ENCODE peak calls at places on chromosomes 4 and X, in six cellular contexts. B, H, Y, A, D and G are unnamed samples.

GRCh38 chrX:2385224-2385623 is 115.6 kb downstream of the DHRSX start:
- DNase-seq in H (no peak), D (peak; percentile 83), Y (no peak), B (no peak), A (no peak), G (peak; percentile 39)

GRCh38 chr4:106365613-106366012 is 3.0 kb downstream of the GIMD1 start:
- DNase-seq in B (no peak), D (peak; percentile 92), Y (no peak), H (no peak), A (peak; percentile 65), G (peak; percentile 83)

GRCh38 chrX:15465896-15466651 is 27.1 kb downstream of the PIR start:
- DNase-seq in B (no peak), D (peak; percentile 70), Y (peak; percentile 3), H (peak; percentile 67), A (no peak), G (peak; percentile 16)

GRCh38 chr4:181688416-181688815 is 554.8 kb upstream of the TENM3 start:
- DNase-seq in B (no peak), Y (no peak), A (no peak), D (peak; percentile 69), H (no peak), G (peak; percentile 43)

GRCh38 chr4:93658443-93658842 is 170.1 kb upstream of the ATOH1 start:
- DNase-seq in B (no peak), Y (no peak), D (no peak), H (no peak), A (no peak), G (no peak)

GRCh38 chr4:98851806-98852205 is 77.1 kb downstream of the EIF4E start:
- DNase-seq in Y (no peak), A (no peak), B (no peak), H (no peak), D (no peak), G (peak; percentile 36)

GRCh38 chrX:153245288-153245731 is 66.2 kb downstream of the MAGEA1 start:
- DNase-seq in B (no peak), Y (no peak), A (peak; percentile 29), D (no peak), H (no peak), G (peak; percentile 13)

GRCh38 chrX:34365482-34365881 is 233.4 kb upstream of the FAM47A start:
- DNase-seq in Y (peak; percentile 29), D (peak; percentile 38), A (peak; percentile 43), B (no peak), H (no peak), G (peak; percentile 59)

GRCh38 chrX:55450259-55450658 is 1.7 kb upstream of the MAGEH1 start:
- DNase-seq in B (no peak), A (peak; percentile 16), Y (no peak), D (peak; percentile 28), H (no peak), G (peak; percentile 0)

GRCh38 chrX:105375816-105376215 is 155.3 kb upstream of the TEX13A start:
- DNase-seq in Y (no peak), B (no peak), H (no peak), A (no peak), D (peak; percentile 75), G (peak; percentile 64)

GRCh38 chr4:155745984-155746383 is 12.8 kb upstream of the GUCY1B1 start:
- DNase-seq in D (peak; percentile 88), H (no peak), Y (peak; percentile 33), A (peak; percentile 9), B (no peak), G (no peak)

GRCh38 chr4:158411180-158411721 is 110.4 kb upstream of the RXFP1 start:
- DNase-seq in D (peak; percentile 10), B (no peak), Y (no peak), A (no peak), H (no peak), G (peak; percentile 52)

GRCh38 chr4:158410272-158410671 is 111.4 kb upstream of the RXFP1 start:
- DNase-seq in D (peak; percentile 55), Y (no peak), H (no peak), A (no peak), B (no peak), G (peak; percentile 44)
- TF ChIP-seq CTCF in D (peak; percentile 29), Y (no peak), H (peak; percentile 29), A (peak; percentile 9), B (no peak), G (no peak)

GRCh38 chr4:6334203-6334887 is 64.7 kb downstream of the WFS1 start:
- DNase-seq in Y (no peak), D (no peak), A (no peak), H (no peak), B (no peak), G (no peak)
- TF ChIP-seq CTCF in Y (no peak), D (no peak), A (no peak), H (no peak), B (no peak), G (no peak)

GRCh38 chr4:169268951-169269781 is 1.6 kb downstream of the SH3RF1 start:
- DNase-seq in Y (peak; percentile 29), A (peak; percentile 54), B (no peak), H (peak; percentile 42), D (peak; percentile 87), G (peak; percentile 60)

GRCh38 chr4:169272265-169272886 is 1.6 kb upstream of the SH3RF1 start:
- DNase-seq in B (no peak), H (no peak), A (no peak), D (peak; percentile 63), Y (no peak), G (no peak)

GRCh38 chr4:169270810-169271691 is at the start of gene SH3RF1:
- DNase-seq in H (peak; percentile 83), B (peak; percentile 74), D (peak; percentile 72), A (peak; percentile 92), Y (peak; percentile 83), G (peak; percentile 89)

GRCh38 chr4:169271692-169272007 is 894 bp upstream of the SH3RF1 start:
- DNase-seq in A (no peak), H (no peak), Y (no peak), B (no peak), D (no peak), G (no peak)

GRCh38 chr4:169270156-169270809 is 473 bp downstream of the SH3RF1 start:
- DNase-seq in B (peak; percentile 54), H (peak; percentile 82), D (no peak), Y (peak; percentile 45), A (peak; percentile 78), G (peak; percentile 54)
- TF ChIP-seq CTCF in B (peak; percentile 23), H (peak; percentile 8), D (no peak), Y (no peak), A (peak; percentile 26), G (no peak)

DNA sequence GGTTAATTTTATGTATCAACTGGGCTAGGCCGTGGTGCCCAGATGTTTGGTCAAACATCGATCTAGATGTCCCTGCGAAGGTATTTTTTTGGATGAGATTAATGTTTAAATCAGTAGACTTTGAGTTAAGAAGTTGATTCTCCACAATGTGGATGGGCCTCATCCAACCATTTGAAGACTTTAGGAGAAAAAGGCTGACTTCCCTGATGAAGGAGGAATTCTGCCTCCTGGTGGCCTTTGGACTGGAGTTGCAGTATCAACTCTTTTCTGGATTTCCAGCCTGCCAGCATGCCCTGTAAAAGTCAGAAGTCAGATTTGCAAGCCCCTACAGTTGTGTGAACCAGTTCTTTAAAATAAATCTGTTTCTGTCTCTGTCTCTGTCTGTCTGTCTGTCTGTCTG is 91.4 kb downstream of the STK32B start:
- DNase-seq in D (peak; percentile 59), B (no peak), H (peak; percentile 56), A (peak; percentile 63), Y (no peak), G (peak; percentile 54)
- TF ChIP-seq CTCF in D (peak; percentile 62), B (peak; percentile 60), H (peak; percentile 81), A (peak; percentile 57), Y (no peak), G (peak; percentile 34)